ENCODE peak calls at places on chromosomes 4 and X, in eight cellular contexts. One of them, this sample, is unnamed.

GRCh38 chr4:137610960-137611359 is 78.7 kb upstream of the PCDH18 start:
- DNase-seq in lower leg skin: no peak
- DNase-seq in GM12892: no peak
- DNase-seq in A549: peak; percentile 13
- DNase-seq in tibial nerve: no peak
- DNase-seq in body of pancreas: no peak
- DNase-seq in upper lobe of left lung: no peak
- DNase-seq in IMR-90: peak; percentile 19
- DNase-seq in this sample: no peak

GRCh38 chr4:1928356-1929235 is 57.4 kb downstream of the NSD2 start:
- DNase-seq in lower leg skin: no peak
- DNase-seq in GM12892: no peak
- DNase-seq in A549: no peak
- DNase-seq in tibial nerve: no peak
- DNase-seq in body of pancreas: no peak
- DNase-seq in upper lobe of left lung: peak; percentile 35
- DNase-seq in IMR-90: peak; percentile 27
- DNase-seq in this sample: no peak

GRCh38 chrX:38939067-38939466 is 137.8 kb downstream of the MID1IP1 start:
- DNase-seq in lower leg skin: no peak
- DNase-seq in GM12892: no peak
- DNase-seq in A549: no peak
- DNase-seq in tibial nerve: peak; percentile 62
- DNase-seq in body of pancreas: peak; percentile 20
- DNase-seq in upper lobe of left lung: no peak
- DNase-seq in IMR-90: peak; percentile 55
- DNase-seq in this sample: no peak

GRCh38 chrX:132750312-132751042 is 208.0 kb downstream of the HS6ST2 start:
- DNase-seq in lower leg skin: no peak
- DNase-seq in GM12892: no peak
- DNase-seq in A549: no peak
- DNase-seq in tibial nerve: no peak
- DNase-seq in body of pancreas: no peak
- DNase-seq in upper lobe of left lung: no peak
- DNase-seq in IMR-90: no peak
- DNase-seq in this sample: no peak

GRCh38 chrX:63581906-63582305 is 203.1 kb downstream of the ARHGEF9 start:
- DNase-seq in lower leg skin: no peak
- DNase-seq in GM12892: no peak
- DNase-seq in A549: no peak
- DNase-seq in tibial nerve: no peak
- DNase-seq in body of pancreas: no peak
- DNase-seq in upper lobe of left lung: no peak
- DNase-seq in IMR-90: no peak
- DNase-seq in this sample: no peak

GRCh38 chr4:128606173-128606572 is 203.3 kb upstream of the JADE1 start:
- DNase-seq in lower leg skin: no peak
- DNase-seq in GM12892: no peak
- DNase-seq in A549: peak; percentile 51
- DNase-seq in tibial nerve: no peak
- DNase-seq in body of pancreas: no peak
- DNase-seq in upper lobe of left lung: no peak
- DNase-seq in IMR-90: peak; percentile 79
- DNase-seq in this sample: peak; percentile 15

GRCh38 chr4:188986271-188986689 is 847.0 kb downstream of the TRIML1 start:
- DNase-seq in lower leg skin: no peak
- DNase-seq in GM12892: no peak
- DNase-seq in A549: peak; percentile 68
- DNase-seq in tibial nerve: no peak
- DNase-seq in body of pancreas: no peak
- DNase-seq in upper lobe of left lung: no peak
- DNase-seq in IMR-90: peak; percentile 96
- DNase-seq in this sample: no peak

GRCh38 chr4:140069068-140069467 is 84.9 kb downstream of the MAML3 start:
- DNase-seq in lower leg skin: no peak
- DNase-seq in GM12892: no peak
- DNase-seq in A549: no peak
- DNase-seq in tibial nerve: no peak
- DNase-seq in body of pancreas: no peak
- DNase-seq in upper lobe of left lung: peak; percentile 83
- DNase-seq in IMR-90: peak; percentile 73
- DNase-seq in this sample: no peak

GRCh38 chr4:165210566-165210965 is 3.2 kb downstream of the KLHL2 start:
- DNase-seq in lower leg skin: no peak
- DNase-seq in GM12892: no peak
- DNase-seq in A549: no peak
- DNase-seq in tibial nerve: no peak
- DNase-seq in body of pancreas: no peak
- DNase-seq in upper lobe of left lung: no peak
- DNase-seq in IMR-90: no peak
- DNase-seq in this sample: no peak

GRCh38 chrX:33379839-33380238 is 168.5 kb upstream of the DMD start:
- DNase-seq in lower leg skin: no peak
- DNase-seq in GM12892: no peak
- DNase-seq in A549: no peak
- DNase-seq in tibial nerve: no peak
- DNase-seq in body of pancreas: no peak
- DNase-seq in upper lobe of left lung: no peak
- DNase-seq in IMR-90: no peak
- DNase-seq in this sample: no peak

GRCh38 chr4:69881173-69881773 is 21.3 kb upstream of the SULT1E1 start:
- DNase-seq in lower leg skin: no peak
- DNase-seq in GM12892: no peak
- DNase-seq in A549: peak; percentile 40
- DNase-seq in tibial nerve: no peak
- DNase-seq in body of pancreas: peak; percentile 61
- DNase-seq in upper lobe of left lung: peak; percentile 30
- DNase-seq in IMR-90: peak; percentile 44
- DNase-seq in this sample: no peak

GRCh38 chr4:183635333-183635732 is 23.7 kb downstream of the RWDD4 start:
- DNase-seq in lower leg skin: no peak
- DNase-seq in GM12892: no peak
- DNase-seq in A549: no peak
- DNase-seq in tibial nerve: no peak
- DNase-seq in body of pancreas: no peak
- DNase-seq in upper lobe of left lung: no peak
- DNase-seq in IMR-90: no peak
- DNase-seq in this sample: no peak

GRCh38 chr4:64326507-64326906 is 82.7 kb downstream of the TECRL start:
- DNase-seq in lower leg skin: no peak
- DNase-seq in GM12892: no peak
- DNase-seq in A549: no peak
- DNase-seq in tibial nerve: no peak
- DNase-seq in body of pancreas: no peak
- DNase-seq in upper lobe of left lung: no peak
- DNase-seq in IMR-90: no peak
- DNase-seq in this sample: no peak

GRCh38 chr4:71697031-71697430 is 86.8 kb downstream of the GC start:
- DNase-seq in lower leg skin: no peak
- DNase-seq in GM12892: no peak
- DNase-seq in A549: no peak
- DNase-seq in tibial nerve: no peak
- DNase-seq in body of pancreas: no peak
- DNase-seq in upper lobe of left lung: no peak
- DNase-seq in IMR-90: no peak
- DNase-seq in this sample: no peak

GRCh38 chrX:53422091-53422914 is at the start of the genes RIBC1 and SMC1A:
- DNase-seq in lower leg skin: peak; percentile 99
- DNase-seq in GM12892: peak; percentile 94
- DNase-seq in A549: peak; percentile 98
- DNase-seq in tibial nerve: peak; percentile 87
- DNase-seq in body of pancreas: peak; percentile 98
- DNase-seq in upper lobe of left lung: peak; percentile 99
- DNase-seq in IMR-90: peak; percentile 98
- DNase-seq in this sample: peak; percentile 55
- TF ChIP-seq POLR2A in lower leg skin: no peak
- TF ChIP-seq POLR2A in GM12892: peak; percentile 84
- TF ChIP-seq POLR2A in A549: peak; percentile 71
- TF ChIP-seq POLR2A in tibial nerve: no peak
- TF ChIP-seq POLR2A in body of pancreas: peak; percentile 75
- TF ChIP-seq POLR2A in upper lobe of left lung: no peak
- TF ChIP-seq POLR2A in IMR-90: peak; percentile 89
- TF ChIP-seq POLR2A in this sample: peak; percentile 60

GRCh38 chrX:154483325-154483724 is 3.1 kb downstream of the UBL4A start:
- DNase-seq in lower leg skin: no peak
- DNase-seq in GM12892: no peak
- DNase-seq in A549: no peak
- DNase-seq in tibial nerve: no peak
- DNase-seq in body of pancreas: no peak
- DNase-seq in upper lobe of left lung: no peak
- DNase-seq in IMR-90: no peak
- DNase-seq in this sample: no peak
- TF ChIP-seq POLR2A in lower leg skin: no peak
- TF ChIP-seq POLR2A in GM12892: no peak
- TF ChIP-seq POLR2A in A549: no peak
- TF ChIP-seq POLR2A in tibial nerve: no peak
- TF ChIP-seq POLR2A in body of pancreas: no peak
- TF ChIP-seq POLR2A in upper lobe of left lung: no peak
- TF ChIP-seq POLR2A in IMR-90: no peak
- TF ChIP-seq POLR2A in this sample: no peak

DNA sequence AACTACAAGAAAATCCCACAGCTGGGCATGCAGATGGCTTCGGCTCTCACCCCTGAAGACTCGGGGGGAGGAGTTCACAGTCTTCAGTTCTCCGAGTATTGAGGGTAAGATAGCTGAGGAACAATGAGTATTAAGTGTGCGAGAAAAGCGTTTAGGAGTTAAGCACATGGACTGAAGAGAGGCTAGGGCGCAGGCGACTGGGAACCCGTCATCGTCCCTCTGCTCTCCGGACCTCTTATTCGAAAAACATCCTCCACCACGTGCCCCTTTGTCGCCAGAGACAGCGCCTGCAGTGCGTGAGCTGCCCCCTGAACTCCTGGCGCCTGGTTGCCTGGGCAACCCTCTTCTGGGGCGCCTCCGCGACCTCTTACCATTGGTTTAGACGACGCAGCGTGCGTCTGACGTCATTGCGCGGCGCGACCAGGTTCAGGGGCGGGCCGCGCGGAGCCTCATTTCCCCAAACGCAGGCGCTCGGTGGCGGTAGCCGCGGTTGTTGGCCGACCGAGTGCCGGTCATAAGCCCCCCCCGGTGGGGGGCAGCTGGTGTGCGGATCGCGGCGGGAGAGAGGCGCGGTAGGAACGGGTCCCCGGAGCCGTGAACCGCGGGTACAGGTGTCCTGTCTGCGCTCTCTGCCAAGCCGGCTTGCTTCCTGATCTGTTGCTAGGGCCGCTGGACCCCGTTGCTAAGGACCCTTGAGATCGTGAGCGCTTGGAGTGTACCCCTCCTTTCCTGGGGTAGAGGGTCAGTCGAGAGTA is at the start of gene PACRGL:
- DNase-seq in lower leg skin: peak; percentile 98
- DNase-seq in GM12892: peak; percentile 60
- DNase-seq in A549: peak; percentile 90
- DNase-seq in tibial nerve: peak; percentile 91
- DNase-seq in body of pancreas: peak; percentile 94
- DNase-seq in upper lobe of left lung: peak; percentile 95
- DNase-seq in IMR-90: peak; percentile 91
- DNase-seq in this sample: peak; percentile 64
- TF ChIP-seq POLR2A in lower leg skin: no peak
- TF ChIP-seq POLR2A in GM12892: peak; percentile 60
- TF ChIP-seq POLR2A in A549: peak; percentile 26
- TF ChIP-seq POLR2A in tibial nerve: peak; percentile 29
- TF ChIP-seq POLR2A in body of pancreas: peak; percentile 75
- TF ChIP-seq POLR2A in upper lobe of left lung: no peak
- TF ChIP-seq POLR2A in IMR-90: peak; percentile 80
- TF ChIP-seq POLR2A in this sample: peak; percentile 62

DNA sequence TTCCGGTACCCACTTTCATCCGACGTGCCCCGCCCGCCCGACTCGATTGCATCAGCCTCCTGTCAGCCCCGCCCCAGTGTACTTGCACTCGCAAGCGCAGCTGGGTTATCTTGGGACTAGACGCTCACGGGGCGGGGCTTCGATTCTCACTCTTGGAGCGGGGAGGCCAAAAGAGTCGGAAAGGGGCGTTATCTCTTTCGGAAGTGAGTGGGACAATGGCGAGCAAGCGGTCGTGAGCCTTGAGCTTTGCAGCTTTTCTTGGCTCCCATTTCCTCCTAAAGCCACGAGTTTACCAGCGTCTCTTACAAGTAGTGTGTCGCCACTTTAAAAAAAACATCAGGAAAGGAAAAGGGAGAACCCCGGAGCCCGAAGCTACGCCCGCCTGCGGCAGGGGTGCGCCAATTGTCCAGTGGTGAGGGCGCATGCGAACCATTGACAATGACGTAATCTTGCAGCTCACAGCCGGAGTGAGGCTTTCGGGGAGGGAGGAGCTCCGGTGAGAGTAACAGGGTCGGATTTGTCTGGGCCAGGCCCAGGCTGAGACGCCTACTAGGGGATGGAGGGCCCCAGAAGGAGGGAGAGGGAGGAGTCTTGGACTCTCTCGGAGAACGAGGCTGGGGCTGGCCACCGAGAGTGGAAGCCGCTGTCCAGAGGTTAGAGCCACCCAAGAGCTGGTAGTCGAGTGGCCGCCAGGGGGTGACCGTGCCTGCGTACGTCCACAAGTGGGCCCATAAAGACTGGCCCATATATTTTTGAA is 109.5 kb downstream of the GNL3L start:
- DNase-seq in lower leg skin: peak; percentile 98
- DNase-seq in GM12892: peak; percentile 53
- DNase-seq in A549: peak; percentile 98
- DNase-seq in tibial nerve: peak; percentile 92
- DNase-seq in body of pancreas: peak; percentile 97
- DNase-seq in upper lobe of left lung: peak; percentile 93
- DNase-seq in IMR-90: peak; percentile 96
- DNase-seq in this sample: peak; percentile 33
- TF ChIP-seq POLR2A in lower leg skin: no peak
- TF ChIP-seq POLR2A in GM12892: peak; percentile 42
- TF ChIP-seq POLR2A in A549: peak; percentile 51
- TF ChIP-seq POLR2A in tibial nerve: peak; percentile 13
- TF ChIP-seq POLR2A in body of pancreas: peak; percentile 82
- TF ChIP-seq POLR2A in upper lobe of left lung: no peak
- TF ChIP-seq POLR2A in IMR-90: peak; percentile 88
- TF ChIP-seq POLR2A in this sample: peak; percentile 25

This sample was measured in H54.